ENCODE peak calls at places on chromosome 1, in ten cellular contexts. R, U, X, J, K, Y, L, M, S and Z are unnamed samples.

GRCh38 chr1:208192989-208193388 is 51.2 kb downstream of the PLXNA2 start:
- DNase-seq in R (no peak), U (no peak), X (no peak), J (no peak), K (peak), Y (no peak), L (no peak), M (no peak), S (no peak), Z (no peak)

GRCh38 chr1:7783178-7783711 is 846 bp upstream of the PER3 start:
- DNase-seq in R (peak), U (peak), X (peak), J (no peak), K (peak), Y (peak), L (peak), M (peak), S (peak), Z (peak)

GRCh38 chr1:205074513-205074912 is 9.7 kb downstream of the TMEM81 start:
- DNase-seq in R (no peak), U (no peak), X (no peak), J (no peak), K (no peak), Y (no peak), L (no peak), M (no peak), S (no peak), Z (no peak)

GRCh38 chr1:212451416-212452322 is 18.9 kb downstream of the NENF start:
- DNase-seq in R (no peak), U (no peak), X (no peak), J (no peak), K (no peak), Y (no peak), L (no peak), M (no peak), S (no peak), Z (peak)

GRCh38 chr1:24504560-24504959 is 1.9 kb downstream of the RCAN3 start:
- DNase-seq in R (no peak), U (no peak), X (no peak), J (no peak), K (no peak), Y (no peak), L (no peak), M (no peak), S (no peak), Z (no peak)

GRCh38 chr1:100034465-100034864 is 64.7 kb downstream of the SLC35A3 start:
- DNase-seq in R (no peak), U (no peak), X (peak), J (no peak), K (peak), Y (no peak), L (no peak), M (no peak), S (peak), Z (no peak)

GRCh38 chr1:236502579-236502971 is 21.2 kb upstream of the LGALS8 start:
- DNase-seq in R (peak), U (no peak), X (no peak), J (no peak), K (no peak), Y (no peak), L (no peak), M (no peak), S (no peak), Z (no peak)

GRCh38 chr1:232629250-232630046 is 485 bp downstream of the SIPA1L2 start:
- DNase-seq in R (no peak), U (peak), X (peak), J (no peak), K (no peak), Y (peak), L (peak), M (no peak), S (peak), Z (peak)

GRCh38 chr1:204615881-204616280 is 69.7 kb downstream of the LRRN2 start:
- DNase-seq in R (no peak), U (no peak), X (no peak), J (no peak), K (no peak), Y (no peak), L (no peak), M (no peak), S (no peak), Z (no peak)

GRCh38 chr1:193558491-193559028 is 372.1 kb upstream of the B3GALT2 start:
- DNase-seq in R (peak), U (no peak), X (peak), J (no peak), K (no peak), Y (no peak), L (no peak), M (no peak), S (no peak), Z (no peak)

GRCh38 chr1:164723296-164723731 is 164.3 kb downstream of the PBX1 start:
- DNase-seq in R (no peak), U (peak), X (peak), J (no peak), K (no peak), Y (no peak), L (no peak), M (no peak), S (peak), Z (no peak)

GRCh38 chr1:8078176-8078671 is 52.1 kb upstream of the ERRFI1 start:
- DNase-seq in R (no peak), U (no peak), X (peak), J (no peak), K (peak), Y (no peak), L (no peak), M (no peak), S (no peak), Z (no peak)

GRCh38 chr1:38858833-38859560 is 575 bp downstream of the RRAGC start:
- DNase-seq in R (peak), U (peak), X (peak), J (peak), K (peak), Y (peak), L (peak), M (peak), S (no peak), Z (peak)

GRCh38 chr1:247118946-247119446 is 14.8 kb upstream of the ZNF669 start:
- DNase-seq in R (peak), U (no peak), X (no peak), J (no peak), K (peak), Y (no peak), L (no peak), M (no peak), S (peak), Z (no peak)